ENCODE peak calls at places on chromosomes 6 and 20, in eight cellular contexts. L, C, S, O, W, X, D and H are unnamed samples.

GRCh38 chr20:24667689-24668383 is 198.4 kb downstream of the SYNDIG1 start:
- DNase-seq in L (no peak), C (no peak), S (no peak), O (no peak), W (no peak), X (no peak), D (no peak), H (no peak)

GRCh38 chr6:158014505-158015187 is 33.0 kb downstream of the SYNJ2 start:
- DNase-seq in L (no peak), C (no peak), S (no peak), O (peak), W (no peak), X (no peak), D (peak), H (peak)

GRCh38 chr6:154341326-154341725 is 15.3 kb downstream of the IPCEF1 start:
- DNase-seq in L (no peak), C (no peak), S (no peak), O (no peak), W (no peak), X (no peak), D (no peak), H (no peak)

GRCh38 chr6:26412225-26412624 is 10.2 kb downstream of the BTN3A1 start:
- DNase-seq in L (no peak), C (no peak), S (no peak), O (no peak), W (no peak), X (no peak), D (no peak), H (no peak)

GRCh38 chr6:31723245-31723979 is at the start of gene MPIG6B:
- DNase-seq in L (no peak), C (no peak), S (no peak), O (no peak), W (no peak), X (peak), D (no peak), H (no peak)

GRCh38 chr6:146267946-146268345 is 239.1 kb downstream of the GRM1 start:
- DNase-seq in L (no peak), C (no peak), S (no peak), O (no peak), W (no peak), X (no peak), D (no peak), H (no peak)

GRCh38 chr6:139977887-139978332 is 603.5 kb upstream of the CITED2 start:
- DNase-seq in L (no peak), C (no peak), S (no peak), O (peak), W (no peak), X (no peak), D (peak), H (peak)

GRCh38 chr6:96787846-96788580 is 49.3 kb downstream of the GPR63 start:
- DNase-seq in L (no peak), C (no peak), S (no peak), O (no peak), W (no peak), X (no peak), D (no peak), H (no peak)

GRCh38 chr20:8780926-8781325 is 288.0 kb upstream of the PLCB4 start:
- DNase-seq in L (no peak), C (no peak), S (no peak), O (no peak), W (no peak), X (no peak), D (no peak), H (no peak)

GRCh38 chr6:108560463-108561308 is at the start of gene FOXO3:
- DNase-seq in L (peak), C (peak), S (peak), O (peak), W (peak), X (peak), D (peak), H (peak)

GRCh38 chr6:134729590-134729989 is 220.3 kb downstream of the ALDH8A1 start:
- DNase-seq in L (no peak), C (no peak), S (no peak), O (no peak), W (no peak), X (no peak), D (no peak), H (no peak)

GRCh38 chr6:119887671-119888070 is 538.1 kb upstream of the MAN1A1 start:
- DNase-seq in L (no peak), C (no peak), S (no peak), O (no peak), W (no peak), X (no peak), D (no peak), H (no peak)

GRCh38 chr6:105445461-105445860 is 42.6 kb upstream of the PREP start:
- DNase-seq in L (no peak), C (no peak), S (no peak), O (no peak), W (no peak), X (no peak), D (no peak), H (no peak)

GRCh38 chr6:156804402-156804801 is 27.2 kb downstream of the ARID1B start:
- DNase-seq in L (no peak), C (no peak), S (no peak), O (no peak), W (no peak), X (no peak), D (no peak), H (no peak)

GRCh38 chr6:81241717-81242116 is 510.8 kb downstream of the TENT5A start:
- DNase-seq in L (no peak), C (no peak), S (no peak), O (peak), W (no peak), X (no peak), D (peak), H (peak)

GRCh38 chr6:146999766-147000165 is 204.5 kb upstream of the STXBP5 start:
- DNase-seq in L (no peak), C (no peak), S (no peak), O (no peak), W (no peak), X (no peak), D (no peak), H (no peak)

GRCh38 chr20:10369723-10370090 is 64.3 kb downstream of the MKKS start:
- DNase-seq in L (no peak), C (no peak), S (no peak), O (peak), W (no peak), X (no peak), D (peak), H (peak)

GRCh38 chr6:170202416-170203135 is 88.3 kb downstream of the DLL1 start:
- DNase-seq in L (no peak), C (no peak), S (no peak), O (no peak), W (no peak), X (peak), D (no peak), H (no peak)

GRCh38 chr6:36829919-36830544 is 9.2 kb downstream of the CPNE5 start:
- DNase-seq in L (no peak), C (no peak), S (peak), O (no peak), W (no peak), X (no peak), D (peak), H (no peak)

GRCh38 chr20:17966432-17967312 is 1.9 kb downstream of the SNX5 start:
- DNase-seq in L (no peak), C (no peak), S (no peak), O (peak), W (peak), X (peak), D (peak), H (peak)

GRCh38 chr20:11752336-11752735 is 165.4 kb upstream of the BTBD3 start:
- DNase-seq in L (no peak), C (no peak), S (no peak), O (no peak), W (no peak), X (no peak), D (no peak), H (no peak)

GRCh38 chr6:21000391-21000801 is 466.1 kb downstream of the CDKAL1 start:
- DNase-seq in L (no peak), C (no peak), S (no peak), O (no peak), W (no peak), X (no peak), D (peak), H (peak)

GRCh38 chr6:36967301-36967700 is 12.8 kb downstream of the PI16 start:
- DNase-seq in L (no peak), C (no peak), S (peak), O (no peak), W (no peak), X (no peak), D (no peak), H (no peak)

GRCh38 chr20:50399003-50399916 is 110.9 kb upstream of the PTPN1 start:
- DNase-seq in L (no peak), C (no peak), S (peak), O (no peak), W (no peak), X (no peak), D (no peak), H (peak)

GRCh38 chr20:4192378-4193048 is 177.2 kb upstream of the RNF24 start:
- DNase-seq in L (no peak), C (no peak), S (no peak), O (peak), W (no peak), X (no peak), D (peak), H (peak)

GRCh38 chr6:25010917-25011625 is 75.3 kb upstream of the RIPOR2 start:
- DNase-seq in L (no peak), C (no peak), S (no peak), O (peak), W (no peak), X (no peak), D (peak), H (no peak)

GRCh38 chr6:10633216-10633615 is 61.2 kb downstream of the C6orf52 start:
- DNase-seq in L (no peak), C (no peak), S (no peak), O (peak), W (peak), X (peak), D (peak), H (peak)

GRCh38 chr20:64102647-64103354 is 4.6 kb downstream of the NPBWR2 start:
- DNase-seq in L (no peak), C (no peak), S (peak), O (no peak), W (no peak), X (no peak), D (no peak), H (no peak)

GRCh38 chr6:28772480-28773381 is 151.1 kb downstream of the TRIM27 start:
- DNase-seq in L (no peak), C (no peak), S (no peak), O (no peak), W (no peak), X (no peak), D (no peak), H (no peak)

GRCh38 chr20:57161478-57162194 is 104.8 kb downstream of the BMP7 start:
- DNase-seq in L (no peak), C (no peak), S (no peak), O (no peak), W (no peak), X (no peak), D (no peak), H (no peak)

GRCh38 chr6:16132909-16133308 is 4.0 kb downstream of the MYLIP start:
- DNase-seq in L (no peak), C (no peak), S (no peak), O (no peak), W (no peak), X (peak), D (no peak), H (no peak)

GRCh38 chr6:45423901-45424627 is 46.3 kb upstream of the SUPT3H start:
- DNase-seq in L (no peak), C (peak), S (no peak), O (no peak), W (peak), X (no peak), D (peak), H (no peak)

GRCh38 chr6:154511735-154512097 is 1.2 kb upstream of the CNKSR3 start:
- DNase-seq in L (no peak), C (no peak), S (no peak), O (no peak), W (no peak), X (no peak), D (no peak), H (no peak)

GRCh38 chr20:57895161-57895855 is 185.5 kb upstream of the PMEPA1 start:
- DNase-seq in L (no peak), C (no peak), S (no peak), O (no peak), W (no peak), X (no peak), D (no peak), H (no peak)

GRCh38 chr20:62925420-62926228 is 681 bp downstream of the DIDO1 start:
- DNase-seq in L (peak), C (peak), S (peak), O (peak), W (peak), X (peak), D (peak), H (no peak)

GRCh38 chr6:142373268-142374089 is 71.7 kb downstream of the ADGRG6 start:
- DNase-seq in L (no peak), C (no peak), S (no peak), O (peak), W (no peak), X (no peak), D (no peak), H (peak)

GRCh38 chr6:169130111-169130510 is 123.5 kb downstream of the THBS2 start:
- DNase-seq in L (no peak), C (no peak), S (no peak), O (no peak), W (no peak), X (no peak), D (no peak), H (no peak)